ENCODE peak calls at places on chromosomes 7 and 10, in ten cellular contexts. J is naive thymus-derived CD4-positive, alpha-beta T cell; F is PC-9; O is psoas muscle; U is cardiac muscle cell; V is stomach; E is GM23338; T is fibroblast of the aortic adventitia; W is foreskin fibroblast; M is small intestine. G is an unnamed sample.

GRCh38 chr10:5589963-5590511 is 65.3 kb downstream of the CALML3 start:
- DNase-seq in J (no peak), F (peak), O (no peak), U (no peak), V (no peak), E (no peak), T (peak), W (peak), M (no peak), G (peak)

GRCh38 chr7:87475359-87476178 is at the start of gene ABCB4:
- DNase-seq in J (no peak), F (no peak), O (peak), U (peak), V (no peak), E (peak), T (no peak), W (peak), M (peak), G (no peak)

GRCh38 chr7:41834805-41835694 is 132.2 kb upstream of the INHBA start:
- DNase-seq in J (no peak), F (no peak), O (no peak), U (peak), V (no peak), E (no peak), T (peak), W (peak), M (no peak), G (no peak)

GRCh38 chr10:97196213-97197029 is 10.7 kb upstream of the SLIT1 start:
- DNase-seq in J (peak), F (no peak), O (peak), U (peak), V (peak), E (peak), T (peak), W (peak), M (peak), G (peak)

GRCh38 chr7:47885309-47886000 is 62.8 kb downstream of the PKD1L1 start:
- DNase-seq in J (no peak), F (no peak), O (no peak), U (no peak), V (no peak), E (no peak), T (no peak), W (no peak), M (no peak), G (no peak)

GRCh38 chr10:123496336-123496735 is 169.8 kb upstream of the GPR26 start:
- DNase-seq in J (no peak), F (no peak), O (no peak), U (no peak), V (no peak), E (no peak), T (peak), W (no peak), M (no peak), G (no peak)

GRCh38 chr10:67603701-67604100 is 92.3 kb downstream of the CTNNA3 start:
- DNase-seq in J (no peak), F (no peak), O (no peak), U (no peak), V (no peak), E (no peak), T (no peak), W (peak), M (no peak), G (no peak)

GRCh38 chr10:87585565-87586514 is 73.8 kb upstream of the PAPSS2 start:
- DNase-seq in J (no peak), F (peak), O (no peak), U (peak), V (peak), E (no peak), T (peak), W (peak), M (peak), G (no peak)

GRCh38 chr7:35365523-35365922 is 111.6 kb upstream of the TBX20 start:
- DNase-seq in J (no peak), F (no peak), O (no peak), U (no peak), V (no peak), E (no peak), T (no peak), W (no peak), M (no peak), G (no peak)

GRCh38 chr7:149761307-149761706 is 12.1 kb downstream of the ZNF467 start:
- DNase-seq in J (no peak), F (no peak), O (no peak), U (no peak), V (no peak), E (no peak), T (no peak), W (no peak), M (no peak), G (no peak)

GRCh38 chr10:88791924-88792323 is 10.6 kb upstream of the LIPM start:
- DNase-seq in J (no peak), F (no peak), O (no peak), U (peak), V (no peak), E (peak), T (no peak), W (no peak), M (peak), G (peak)

GRCh38 chr10:51879238-51879637 is 179.8 kb upstream of the CSTF2T start:
- DNase-seq in J (peak), F (peak), O (peak), U (no peak), V (no peak), E (no peak), T (peak), W (peak), M (peak), G (no peak)

GRCh38 chr10:112222799-112223198 is 39.2 kb upstream of the GPAM start:
- DNase-seq in J (no peak), F (no peak), O (no peak), U (no peak), V (no peak), E (no peak), T (no peak), W (no peak), M (no peak), G (no peak)

GRCh38 chr7:137213744-137214143 is 129.8 kb downstream of the PTN start:
- DNase-seq in J (no peak), F (no peak), O (no peak), U (no peak), V (no peak), E (no peak), T (no peak), W (no peak), M (no peak), G (no peak)

GRCh38 chr10:79266092-79266491 is 81.2 kb upstream of the PPIF start:
- DNase-seq in J (no peak), F (no peak), O (no peak), U (no peak), V (no peak), E (no peak), T (no peak), W (peak), M (no peak), G (no peak)

GRCh38 chr10:112227331-112227961 is 43.9 kb upstream of the GPAM start:
- DNase-seq in J (no peak), F (no peak), O (no peak), U (no peak), V (no peak), E (no peak), T (peak), W (peak), M (no peak), G (no peak)

GRCh38 chr7:122600630-122601029 is 98.3 kb downstream of the RNF133 start:
- DNase-seq in J (no peak), F (no peak), O (no peak), U (no peak), V (no peak), E (no peak), T (no peak), W (no peak), M (no peak), G (no peak)

GRCh38 chr10:68897336-68897741 is 3.8 kb upstream of the DDX50 start:
- DNase-seq in J (no peak), F (peak), O (no peak), U (peak), V (peak), E (peak), T (peak), W (peak), M (peak), G (peak)

GRCh38 chr10:43233601-43234430 is 33.0 kb downstream of the RASGEF1A start:
- DNase-seq in J (peak), F (no peak), O (peak), U (no peak), V (no peak), E (no peak), T (no peak), W (no peak), M (no peak), G (no peak)

GRCh38 chr7:143484059-143484458 is 6.4 kb downstream of the TAS2R41 start:
- DNase-seq in J (no peak), F (no peak), O (no peak), U (no peak), V (no peak), E (no peak), T (peak), W (no peak), M (no peak), G (no peak)

GRCh38 chr10:18666810-18667209 is 7.6 kb downstream of the ARL5B start:
- DNase-seq in J (no peak), F (peak), O (no peak), U (no peak), V (no peak), E (peak), T (peak), W (peak), M (no peak), G (no peak)

GRCh38 chr7:35619863-35620262 is 75.1 kb downstream of the HERPUD2 start:
- DNase-seq in J (no peak), F (no peak), O (no peak), U (no peak), V (no peak), E (no peak), T (no peak), W (no peak), M (no peak), G (no peak)

GRCh38 chr7:1787241-1787640 is 117.2 kb downstream of the ELFN1 start:
- DNase-seq in J (no peak), F (no peak), O (no peak), U (no peak), V (peak), E (peak), T (no peak), W (no peak), M (no peak), G (no peak)

GRCh38 chr7:118054529-118054928 is 129.4 kb upstream of the LSM8 start:
- DNase-seq in J (no peak), F (no peak), O (no peak), U (no peak), V (no peak), E (no peak), T (no peak), W (no peak), M (no peak), G (no peak)

GRCh38 chr7:37277513-37277912 is 171.2 kb downstream of the ELMO1 start:
- DNase-seq in J (no peak), F (no peak), O (no peak), U (peak), V (no peak), E (no peak), T (no peak), W (no peak), M (no peak), G (no peak)

GRCh38 chr7:11557627-11558026 is 274.4 kb downstream of the THSD7A start:
- DNase-seq in J (no peak), F (no peak), O (no peak), U (peak), V (no peak), E (peak), T (no peak), W (peak), M (peak), G (peak)

GRCh38 chr7:2860627-2861133 is 16.6 kb upstream of the GNA12 start:
- DNase-seq in J (no peak), F (no peak), O (no peak), U (no peak), V (peak), E (no peak), T (no peak), W (no peak), M (peak), G (no peak)

GRCh38 chr10:133379152-133379800 is at the start of gene PAOX:
- DNase-seq in J (peak), F (no peak), O (peak), U (peak), V (peak), E (peak), T (peak), W (peak), M (peak), G (no peak)

GRCh38 chr7:80106498-80107113 is 28.0 kb upstream of the GNAI1 start:
- DNase-seq in J (no peak), F (no peak), O (no peak), U (no peak), V (no peak), E (no peak), T (no peak), W (no peak), M (no peak), G (peak)

GRCh38 chr7:129502708-129503685 is 666 bp downstream of the SMKR1 start:
- DNase-seq in J (no peak), F (no peak), O (no peak), U (peak), V (peak), E (peak), T (no peak), W (peak), M (no peak), G (no peak)

GRCh38 chr10:93968452-93969044 is 25.2 kb upstream of the PLCE1 start:
- DNase-seq in J (no peak), F (no peak), O (no peak), U (no peak), V (no peak), E (no peak), T (peak), W (no peak), M (no peak), G (no peak)

GRCh38 chr10:49768329-49768728 is 6.2 kb upstream of the OGDHL start:
- DNase-seq in J (no peak), F (no peak), O (no peak), U (no peak), V (no peak), E (peak), T (no peak), W (no peak), M (no peak), G (no peak)

GRCh38 chr7:44145969-44146897 is 5.1 kb upstream of the MYL7 start:
- DNase-seq in J (peak), F (no peak), O (peak), U (peak), V (peak), E (peak), T (peak), W (peak), M (peak), G (peak)

GRCh38 chr10:29524720-29525119 is 110.1 kb downstream of the SVIL start:
- DNase-seq in J (no peak), F (no peak), O (no peak), U (no peak), V (no peak), E (no peak), T (no peak), W (no peak), M (no peak), G (no peak)

GRCh38 chr7:26073041-26073440 is 79.0 kb upstream of the NFE2L3 start:
- DNase-seq in J (no peak), F (no peak), O (no peak), U (no peak), V (no peak), E (peak), T (no peak), W (no peak), M (no peak), G (no peak)

GRCh38 chr7:3154881-3155494 is 111.3 kb upstream of the CARD11 start:
- DNase-seq in J (peak), F (peak), O (no peak), U (peak), V (peak), E (peak), T (peak), W (peak), M (peak), G (peak)

GRCh38 chr7:45189151-45189970 is 31.8 kb downstream of the RAMP3 start:
- DNase-seq in J (peak), F (no peak), O (no peak), U (no peak), V (peak), E (no peak), T (no peak), W (no peak), M (no peak), G (no peak)

GRCh38 chr10:80860719-80861118 is 323.0 kb downstream of the SH2D4B start:
- DNase-seq in J (no peak), F (no peak), O (no peak), U (no peak), V (no peak), E (no peak), T (no peak), W (no peak), M (no peak), G (no peak)

DNA sequence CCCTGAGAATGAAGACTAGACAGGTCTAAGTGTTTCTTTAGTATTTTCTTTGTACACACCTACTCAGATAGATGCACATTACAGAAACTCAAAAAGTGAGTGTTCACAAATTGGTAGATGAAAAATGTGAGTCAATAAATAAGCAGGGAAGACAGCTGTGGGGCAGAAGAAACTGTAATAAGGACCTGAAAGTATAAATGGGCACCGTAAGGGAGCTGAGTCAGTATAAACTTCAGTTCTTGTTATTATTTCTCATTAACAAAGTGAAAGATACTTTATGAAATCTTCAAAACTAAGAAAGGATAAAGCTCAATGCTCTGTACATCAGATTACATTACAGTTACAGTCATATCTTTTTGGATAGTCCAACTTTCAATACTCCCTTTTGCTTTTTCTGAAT is 2.5 kb downstream of the MTPN start:
- DNase-seq in J (no peak), F (no peak), O (no peak), U (no peak), V (no peak), E (no peak), T (no peak), W (no peak), M (no peak), G (no peak)
- H3K4me3 ChIP-seq in J (no peak), F (no peak), O (peak), U (peak), V (no peak), E (no peak), T (no peak), W (no peak), M (no peak), G (no peak)

DNA sequence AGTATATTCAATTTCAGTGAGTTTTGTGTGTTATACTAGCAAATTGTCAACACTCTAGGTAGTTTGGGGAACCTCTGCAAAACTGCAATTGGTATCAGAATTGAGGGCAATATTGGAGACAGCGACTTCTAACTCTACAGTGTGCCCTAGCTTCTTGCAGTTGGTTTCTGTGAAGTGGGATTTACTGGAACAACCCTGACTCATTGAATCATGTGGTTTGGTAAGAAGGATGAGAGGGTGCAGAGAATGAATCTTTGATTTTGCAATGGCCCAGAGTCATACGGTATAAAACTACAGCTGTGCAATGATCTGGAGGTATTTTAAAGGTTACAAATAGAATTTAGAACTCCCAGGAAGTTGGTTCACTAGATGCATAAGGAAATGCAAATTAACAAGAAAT is 129.1 kb upstream of the PPP1R3A start:
- DNase-seq in J (no peak), F (no peak), O (no peak), U (no peak), V (no peak), E (no peak), T (peak), W (peak), M (no peak), G (no peak)
- H3K4me3 ChIP-seq in J (peak), F (peak), O (peak), U (no peak), V (no peak), E (no peak), T (no peak), W (no peak), M (no peak), G (no peak)

GRCh38 chr10:59177862-59178235 is 1.4 kb downstream of the PHYHIPL start:
- DNase-seq in J (no peak), F (no peak), O (no peak), U (no peak), V (no peak), E (no peak), T (no peak), W (no peak), M (peak), G (no peak)

GRCh38 chr10:59175538-59176240 is 754 bp upstream of the PHYHIPL start:
- DNase-seq in J (no peak), F (no peak), O (no peak), U (peak), V (no peak), E (peak), T (no peak), W (peak), M (peak), G (no peak)

GRCh38 chr10:59177031-59177861 is 803 bp downstream of the PHYHIPL start:
- DNase-seq in J (no peak), F (no peak), O (peak), U (peak), V (no peak), E (peak), T (peak), W (peak), M (peak), G (no peak)

GRCh38 chr10:59179027-59179426 is 2.6 kb downstream of the PHYHIPL start:
- DNase-seq in J (no peak), F (no peak), O (no peak), U (no peak), V (no peak), E (no peak), T (no peak), W (no peak), M (peak), G (no peak)

GRCh38 chr10:59176241-59177030 is at the start of gene PHYHIPL:
- DNase-seq in J (no peak), F (no peak), O (peak), U (peak), V (no peak), E (peak), T (no peak), W (peak), M (peak), G (no peak)
- H3K4me3 ChIP-seq in J (no peak), F (no peak), O (peak), U (peak), V (peak), E (peak), T (peak), W (peak), M (no peak), G (no peak)

GRCh38 chr10:101227765-101228681 is 1.2 kb downstream of the LBX1 start:
- DNase-seq in J (no peak), F (no peak), O (peak), U (peak), V (no peak), E (peak), T (no peak), W (no peak), M (no peak), G (no peak)

GRCh38 chr10:101230185-101230917 is 1.1 kb upstream of the LBX1 start:
- DNase-seq in J (no peak), F (no peak), O (no peak), U (no peak), V (no peak), E (peak), T (no peak), W (no peak), M (no peak), G (no peak)

GRCh38 chr10:101228682-101229274 is 485 bp downstream of the LBX1 start:
- DNase-seq in J (no peak), F (no peak), O (peak), U (peak), V (no peak), E (peak), T (no peak), W (no peak), M (no peak), G (no peak)

GRCh38 chr10:101231092-101231491 is 1.8 kb upstream of the LBX1 start:
- DNase-seq in J (no peak), F (no peak), O (no peak), U (no peak), V (no peak), E (no peak), T (no peak), W (no peak), M (no peak), G (no peak)

DNA sequence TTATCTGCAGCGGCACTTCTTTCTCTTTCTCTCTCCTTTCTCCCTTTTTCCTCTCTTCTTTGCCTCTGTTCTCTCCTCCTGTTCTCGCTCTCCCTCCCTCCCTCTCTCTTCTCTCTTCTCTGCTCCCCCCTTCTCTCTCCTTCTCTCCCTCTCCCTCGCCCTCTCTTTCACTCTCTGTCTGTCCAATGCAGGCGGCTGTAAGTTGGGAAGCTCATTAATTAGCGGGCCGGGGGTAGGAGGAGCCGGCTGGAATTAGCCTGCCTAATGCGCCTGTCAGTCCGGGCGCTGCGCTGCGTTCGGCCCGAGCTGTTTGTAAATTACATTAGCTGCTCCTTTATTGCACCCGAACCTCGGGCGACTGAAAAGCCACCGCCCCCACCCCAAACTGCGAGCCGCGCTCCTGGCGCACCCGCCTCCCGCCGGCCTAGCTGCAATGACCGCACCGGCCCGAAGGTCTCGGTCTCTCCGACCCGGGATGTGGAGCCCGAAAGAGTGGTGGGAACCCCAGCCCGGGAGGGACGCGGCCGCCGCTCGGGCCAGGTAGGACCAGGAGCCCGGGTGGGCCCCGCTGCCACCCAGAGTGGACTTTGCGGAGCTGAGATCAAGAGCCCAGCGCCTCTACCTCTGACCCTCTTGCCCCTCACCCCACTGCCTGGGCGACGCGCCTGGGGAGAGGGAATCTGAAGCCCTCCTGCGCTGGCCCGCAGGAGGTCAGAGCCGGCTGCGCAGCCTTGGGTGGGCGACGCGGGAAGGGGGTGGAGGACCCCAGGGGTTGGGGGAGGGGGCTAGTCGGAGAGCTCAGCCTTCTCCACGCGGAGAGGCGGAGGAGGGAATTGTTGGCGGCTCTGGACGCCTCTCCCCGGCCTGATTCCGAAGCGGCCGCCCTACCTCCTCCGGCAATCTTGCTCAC is at the start of gene LBX1:
- DNase-seq in J (no peak), F (no peak), O (no peak), U (no peak), V (no peak), E (peak), T (no peak), W (no peak), M (no peak), G (no peak)
- H3K4me3 ChIP-seq in J (no peak), F (no peak), O (peak), U (peak), V (peak), E (peak), T (no peak), W (no peak), M (no peak), G (no peak)

G was measured in Jurkat, Clone E6-1.